ENCODE peak calls at places on chromosome 7, in ten cellular contexts. One of them, this sample, is unnamed.

GRCh38 chr7:31883761-31884164 is 186.4 kb downstream of the PDE1C start:
- DNase-seq in spleen: no peak
- DNase-seq in AG08395: peak
- DNase-seq in endodermal cell: no peak
- DNase-seq in activated T-cell treated with anti-CD3 and anti-CD28 coated beads for 48 hours: no peak
- DNase-seq in dermis blood vessel endothelial cell: peak
- DNase-seq in brain pericyte: no peak
- DNase-seq in stimulated activated CD4-positive, alpha-beta T cell treated with anti-CD3 and anti-CD28 coated beads, Interleukin-4, amount 100 ng/mL, for 48 hours: no peak
- DNase-seq in C1 segment of cervical spinal cord: peak
- DNase-seq in fibroblast of the aortic adventitia: peak
- DNase-seq in this sample: no peak

GRCh38 chr7:95596183-95597135 is at the start of gene PDK4:
- DNase-seq in spleen: peak
- DNase-seq in AG08395: peak
- DNase-seq in endodermal cell: peak
- DNase-seq in activated T-cell treated with anti-CD3 and anti-CD28 coated beads for 48 hours: no peak
- DNase-seq in dermis blood vessel endothelial cell: peak
- DNase-seq in brain pericyte: peak
- DNase-seq in stimulated activated CD4-positive, alpha-beta T cell treated with anti-CD3 and anti-CD28 coated beads, Interleukin-4, amount 100 ng/mL, for 48 hours: no peak
- DNase-seq in C1 segment of cervical spinal cord: peak
- DNase-seq in fibroblast of the aortic adventitia: peak
- DNase-seq in this sample: peak

GRCh38 chr7:49845626-49846025 is 72.2 kb downstream of the VWC2 start:
- DNase-seq in spleen: no peak
- DNase-seq in AG08395: no peak
- DNase-seq in endodermal cell: no peak
- DNase-seq in activated T-cell treated with anti-CD3 and anti-CD28 coated beads for 48 hours: no peak
- DNase-seq in dermis blood vessel endothelial cell: no peak
- DNase-seq in brain pericyte: no peak
- DNase-seq in stimulated activated CD4-positive, alpha-beta T cell treated with anti-CD3 and anti-CD28 coated beads, Interleukin-4, amount 100 ng/mL, for 48 hours: no peak
- DNase-seq in C1 segment of cervical spinal cord: no peak
- DNase-seq in fibroblast of the aortic adventitia: no peak
- DNase-seq in this sample: no peak

GRCh38 chr7:6623589-6624245 is 8.3 kb downstream of the ZNF853 start:
- DNase-seq in spleen: no peak
- DNase-seq in AG08395: no peak
- DNase-seq in endodermal cell: no peak
- DNase-seq in activated T-cell treated with anti-CD3 and anti-CD28 coated beads for 48 hours: no peak
- DNase-seq in dermis blood vessel endothelial cell: no peak
- DNase-seq in brain pericyte: no peak
- DNase-seq in stimulated activated CD4-positive, alpha-beta T cell treated with anti-CD3 and anti-CD28 coated beads, Interleukin-4, amount 100 ng/mL, for 48 hours: no peak
- DNase-seq in C1 segment of cervical spinal cord: no peak
- DNase-seq in fibroblast of the aortic adventitia: no peak
- DNase-seq in this sample: no peak

GRCh38 chr7:67364441-67365017 is 367.9 kb downstream of the TYW1 start:
- DNase-seq in spleen: no peak
- DNase-seq in AG08395: no peak
- DNase-seq in endodermal cell: peak
- DNase-seq in activated T-cell treated with anti-CD3 and anti-CD28 coated beads for 48 hours: no peak
- DNase-seq in dermis blood vessel endothelial cell: no peak
- DNase-seq in brain pericyte: no peak
- DNase-seq in stimulated activated CD4-positive, alpha-beta T cell treated with anti-CD3 and anti-CD28 coated beads, Interleukin-4, amount 100 ng/mL, for 48 hours: no peak
- DNase-seq in C1 segment of cervical spinal cord: no peak
- DNase-seq in fibroblast of the aortic adventitia: no peak
- DNase-seq in this sample: no peak

GRCh38 chr7:151060113-151060415 is 675 bp downstream of the SLC4A2 start:
- DNase-seq in spleen: no peak
- DNase-seq in AG08395: no peak
- DNase-seq in endodermal cell: peak
- DNase-seq in activated T-cell treated with anti-CD3 and anti-CD28 coated beads for 48 hours: no peak
- DNase-seq in dermis blood vessel endothelial cell: no peak
- DNase-seq in brain pericyte: no peak
- DNase-seq in stimulated activated CD4-positive, alpha-beta T cell treated with anti-CD3 and anti-CD28 coated beads, Interleukin-4, amount 100 ng/mL, for 48 hours: no peak
- DNase-seq in C1 segment of cervical spinal cord: no peak
- DNase-seq in fibroblast of the aortic adventitia: no peak
- DNase-seq in this sample: no peak

GRCh38 chr7:97120713-97121457 is 3.4 kb downstream of the SDHAF3 start:
- DNase-seq in spleen: no peak
- DNase-seq in AG08395: no peak
- DNase-seq in endodermal cell: no peak
- DNase-seq in activated T-cell treated with anti-CD3 and anti-CD28 coated beads for 48 hours: no peak
- DNase-seq in dermis blood vessel endothelial cell: no peak
- DNase-seq in brain pericyte: no peak
- DNase-seq in stimulated activated CD4-positive, alpha-beta T cell treated with anti-CD3 and anti-CD28 coated beads, Interleukin-4, amount 100 ng/mL, for 48 hours: no peak
- DNase-seq in C1 segment of cervical spinal cord: no peak
- DNase-seq in fibroblast of the aortic adventitia: no peak
- DNase-seq in this sample: no peak

GRCh38 chr7:158556721-158557440 is 30.7 kb downstream of the PTPRN2 start:
- DNase-seq in spleen: no peak
- DNase-seq in AG08395: no peak
- DNase-seq in endodermal cell: peak
- DNase-seq in activated T-cell treated with anti-CD3 and anti-CD28 coated beads for 48 hours: no peak
- DNase-seq in dermis blood vessel endothelial cell: no peak
- DNase-seq in brain pericyte: no peak
- DNase-seq in stimulated activated CD4-positive, alpha-beta T cell treated with anti-CD3 and anti-CD28 coated beads, Interleukin-4, amount 100 ng/mL, for 48 hours: no peak
- DNase-seq in C1 segment of cervical spinal cord: no peak
- DNase-seq in fibroblast of the aortic adventitia: no peak
- DNase-seq in this sample: no peak

GRCh38 chr7:123749537-123749857 is 694 bp upstream of the WASL start:
- DNase-seq in spleen: no peak
- DNase-seq in AG08395: peak
- DNase-seq in endodermal cell: no peak
- DNase-seq in activated T-cell treated with anti-CD3 and anti-CD28 coated beads for 48 hours: peak
- DNase-seq in dermis blood vessel endothelial cell: peak
- DNase-seq in brain pericyte: peak
- DNase-seq in stimulated activated CD4-positive, alpha-beta T cell treated with anti-CD3 and anti-CD28 coated beads, Interleukin-4, amount 100 ng/mL, for 48 hours: peak
- DNase-seq in C1 segment of cervical spinal cord: no peak
- DNase-seq in fibroblast of the aortic adventitia: peak
- DNase-seq in this sample: peak

GRCh38 chr7:69598081-69598486 is at the start of gene AUTS2:
- DNase-seq in spleen: peak
- DNase-seq in AG08395: peak
- DNase-seq in endodermal cell: peak
- DNase-seq in activated T-cell treated with anti-CD3 and anti-CD28 coated beads for 48 hours: peak
- DNase-seq in dermis blood vessel endothelial cell: peak
- DNase-seq in brain pericyte: peak
- DNase-seq in stimulated activated CD4-positive, alpha-beta T cell treated with anti-CD3 and anti-CD28 coated beads, Interleukin-4, amount 100 ng/mL, for 48 hours: peak
- DNase-seq in C1 segment of cervical spinal cord: peak
- DNase-seq in fibroblast of the aortic adventitia: peak
- DNase-seq in this sample: peak

GRCh38 chr7:74256446-74257408 is 2.5 kb upstream of the RFC2 start:
- DNase-seq in spleen: no peak
- DNase-seq in AG08395: peak
- DNase-seq in endodermal cell: no peak
- DNase-seq in activated T-cell treated with anti-CD3 and anti-CD28 coated beads for 48 hours: no peak
- DNase-seq in dermis blood vessel endothelial cell: peak
- DNase-seq in brain pericyte: peak
- DNase-seq in stimulated activated CD4-positive, alpha-beta T cell treated with anti-CD3 and anti-CD28 coated beads, Interleukin-4, amount 100 ng/mL, for 48 hours: no peak
- DNase-seq in C1 segment of cervical spinal cord: no peak
- DNase-seq in fibroblast of the aortic adventitia: peak
- DNase-seq in this sample: no peak

GRCh38 chr7:111138196-111138569 is 47.3 kb downstream of the LRRN3 start:
- DNase-seq in spleen: peak
- DNase-seq in AG08395: peak
- DNase-seq in endodermal cell: no peak
- DNase-seq in activated T-cell treated with anti-CD3 and anti-CD28 coated beads for 48 hours: peak
- DNase-seq in dermis blood vessel endothelial cell: peak
- DNase-seq in brain pericyte: no peak
- DNase-seq in stimulated activated CD4-positive, alpha-beta T cell treated with anti-CD3 and anti-CD28 coated beads, Interleukin-4, amount 100 ng/mL, for 48 hours: peak
- DNase-seq in C1 segment of cervical spinal cord: no peak
- DNase-seq in fibroblast of the aortic adventitia: peak
- DNase-seq in this sample: no peak

GRCh38 chr7:150979706-150980390 is 1.7 kb upstream of the KCNH2 start:
- DNase-seq in spleen: no peak
- DNase-seq in AG08395: no peak
- DNase-seq in endodermal cell: no peak
- DNase-seq in activated T-cell treated with anti-CD3 and anti-CD28 coated beads for 48 hours: no peak
- DNase-seq in dermis blood vessel endothelial cell: no peak
- DNase-seq in brain pericyte: no peak
- DNase-seq in stimulated activated CD4-positive, alpha-beta T cell treated with anti-CD3 and anti-CD28 coated beads, Interleukin-4, amount 100 ng/mL, for 48 hours: no peak
- DNase-seq in C1 segment of cervical spinal cord: no peak
- DNase-seq in fibroblast of the aortic adventitia: no peak
- DNase-seq in this sample: no peak

GRCh38 chr7:131071786-131072504 is 255.7 kb upstream of the MKLN1 start:
- DNase-seq in spleen: no peak
- DNase-seq in AG08395: no peak
- DNase-seq in endodermal cell: no peak
- DNase-seq in activated T-cell treated with anti-CD3 and anti-CD28 coated beads for 48 hours: no peak
- DNase-seq in dermis blood vessel endothelial cell: peak
- DNase-seq in brain pericyte: peak
- DNase-seq in stimulated activated CD4-positive, alpha-beta T cell treated with anti-CD3 and anti-CD28 coated beads, Interleukin-4, amount 100 ng/mL, for 48 hours: no peak
- DNase-seq in C1 segment of cervical spinal cord: no peak
- DNase-seq in fibroblast of the aortic adventitia: peak
- DNase-seq in this sample: peak

GRCh38 chr7:98014830-98015229 is 24.8 kb upstream of the OCM2 start:
- DNase-seq in spleen: no peak
- DNase-seq in AG08395: no peak
- DNase-seq in endodermal cell: no peak
- DNase-seq in activated T-cell treated with anti-CD3 and anti-CD28 coated beads for 48 hours: no peak
- DNase-seq in dermis blood vessel endothelial cell: no peak
- DNase-seq in brain pericyte: no peak
- DNase-seq in stimulated activated CD4-positive, alpha-beta T cell treated with anti-CD3 and anti-CD28 coated beads, Interleukin-4, amount 100 ng/mL, for 48 hours: no peak
- DNase-seq in C1 segment of cervical spinal cord: no peak
- DNase-seq in fibroblast of the aortic adventitia: no peak
- DNase-seq in this sample: no peak

GRCh38 chr7:42876182-42877068 is 35.4 kb downstream of the C7orf25 start:
- DNase-seq in spleen: no peak
- DNase-seq in AG08395: peak
- DNase-seq in endodermal cell: peak
- DNase-seq in activated T-cell treated with anti-CD3 and anti-CD28 coated beads for 48 hours: peak
- DNase-seq in dermis blood vessel endothelial cell: peak
- DNase-seq in brain pericyte: no peak
- DNase-seq in stimulated activated CD4-positive, alpha-beta T cell treated with anti-CD3 and anti-CD28 coated beads, Interleukin-4, amount 100 ng/mL, for 48 hours: peak
- DNase-seq in C1 segment of cervical spinal cord: no peak
- DNase-seq in fibroblast of the aortic adventitia: peak
- DNase-seq in this sample: no peak

GRCh38 chr7:48594349-48594748 is 330.0 kb upstream of the CDC14C start:
- DNase-seq in spleen: no peak
- DNase-seq in AG08395: no peak
- DNase-seq in endodermal cell: no peak
- DNase-seq in activated T-cell treated with anti-CD3 and anti-CD28 coated beads for 48 hours: no peak
- DNase-seq in dermis blood vessel endothelial cell: no peak
- DNase-seq in brain pericyte: no peak
- DNase-seq in stimulated activated CD4-positive, alpha-beta T cell treated with anti-CD3 and anti-CD28 coated beads, Interleukin-4, amount 100 ng/mL, for 48 hours: no peak
- DNase-seq in C1 segment of cervical spinal cord: no peak
- DNase-seq in fibroblast of the aortic adventitia: no peak
- DNase-seq in this sample: no peak

GRCh38 chr7:1848013-1848640 is 178.1 kb downstream of the ELFN1 start:
- DNase-seq in spleen: peak
- DNase-seq in AG08395: no peak
- DNase-seq in endodermal cell: peak
- DNase-seq in activated T-cell treated with anti-CD3 and anti-CD28 coated beads for 48 hours: no peak
- DNase-seq in dermis blood vessel endothelial cell: peak
- DNase-seq in brain pericyte: no peak
- DNase-seq in stimulated activated CD4-positive, alpha-beta T cell treated with anti-CD3 and anti-CD28 coated beads, Interleukin-4, amount 100 ng/mL, for 48 hours: no peak
- DNase-seq in C1 segment of cervical spinal cord: no peak
- DNase-seq in fibroblast of the aortic adventitia: no peak
- DNase-seq in this sample: no peak

GRCh38 chr7:121384159-121384745 is 11.9 kb downstream of the FAM3C start:
- DNase-seq in spleen: no peak
- DNase-seq in AG08395: no peak
- DNase-seq in endodermal cell: no peak
- DNase-seq in activated T-cell treated with anti-CD3 and anti-CD28 coated beads for 48 hours: no peak
- DNase-seq in dermis blood vessel endothelial cell: no peak
- DNase-seq in brain pericyte: no peak
- DNase-seq in stimulated activated CD4-positive, alpha-beta T cell treated with anti-CD3 and anti-CD28 coated beads, Interleukin-4, amount 100 ng/mL, for 48 hours: no peak
- DNase-seq in C1 segment of cervical spinal cord: no peak
- DNase-seq in fibroblast of the aortic adventitia: no peak
- DNase-seq in this sample: no peak

GRCh38 chr7:116188-116981 is 76.0 kb upstream of the FAM20C start:
- DNase-seq in spleen: no peak
- DNase-seq in AG08395: no peak
- DNase-seq in endodermal cell: no peak
- DNase-seq in activated T-cell treated with anti-CD3 and anti-CD28 coated beads for 48 hours: no peak
- DNase-seq in dermis blood vessel endothelial cell: no peak
- DNase-seq in brain pericyte: no peak
- DNase-seq in stimulated activated CD4-positive, alpha-beta T cell treated with anti-CD3 and anti-CD28 coated beads, Interleukin-4, amount 100 ng/mL, for 48 hours: no peak
- DNase-seq in C1 segment of cervical spinal cord: no peak
- DNase-seq in fibroblast of the aortic adventitia: no peak
- DNase-seq in this sample: peak

GRCh38 chr7:35729061-35729783 is 34.3 kb upstream of the HERPUD2 start:
- DNase-seq in spleen: peak
- DNase-seq in AG08395: no peak
- DNase-seq in endodermal cell: no peak
- DNase-seq in activated T-cell treated with anti-CD3 and anti-CD28 coated beads for 48 hours: no peak
- DNase-seq in dermis blood vessel endothelial cell: no peak
- DNase-seq in brain pericyte: no peak
- DNase-seq in stimulated activated CD4-positive, alpha-beta T cell treated with anti-CD3 and anti-CD28 coated beads, Interleukin-4, amount 100 ng/mL, for 48 hours: peak
- DNase-seq in C1 segment of cervical spinal cord: no peak
- DNase-seq in fibroblast of the aortic adventitia: no peak
- DNase-seq in this sample: no peak

GRCh38 chr7:157897686-157898085 is 560.9 kb downstream of the DNAJB6 start:
- DNase-seq in spleen: no peak
- DNase-seq in AG08395: no peak
- DNase-seq in endodermal cell: peak
- DNase-seq in activated T-cell treated with anti-CD3 and anti-CD28 coated beads for 48 hours: no peak
- DNase-seq in dermis blood vessel endothelial cell: no peak
- DNase-seq in brain pericyte: no peak
- DNase-seq in stimulated activated CD4-positive, alpha-beta T cell treated with anti-CD3 and anti-CD28 coated beads, Interleukin-4, amount 100 ng/mL, for 48 hours: no peak
- DNase-seq in C1 segment of cervical spinal cord: peak
- DNase-seq in fibroblast of the aortic adventitia: no peak
- DNase-seq in this sample: no peak

GRCh38 chr7:30390872-30391646 is 87.5 kb downstream of the NOD1 start:
- DNase-seq in spleen: no peak
- DNase-seq in AG08395: no peak
- DNase-seq in endodermal cell: peak
- DNase-seq in activated T-cell treated with anti-CD3 and anti-CD28 coated beads for 48 hours: no peak
- DNase-seq in dermis blood vessel endothelial cell: no peak
- DNase-seq in brain pericyte: no peak
- DNase-seq in stimulated activated CD4-positive, alpha-beta T cell treated with anti-CD3 and anti-CD28 coated beads, Interleukin-4, amount 100 ng/mL, for 48 hours: no peak
- DNase-seq in C1 segment of cervical spinal cord: no peak
- DNase-seq in fibroblast of the aortic adventitia: no peak
- DNase-seq in this sample: no peak

GRCh38 chr7:155530601-155531000 is 15.8 kb downstream of the CNPY1 start:
- DNase-seq in spleen: no peak
- DNase-seq in AG08395: no peak
- DNase-seq in endodermal cell: no peak
- DNase-seq in activated T-cell treated with anti-CD3 and anti-CD28 coated beads for 48 hours: no peak
- DNase-seq in dermis blood vessel endothelial cell: no peak
- DNase-seq in brain pericyte: no peak
- DNase-seq in stimulated activated CD4-positive, alpha-beta T cell treated with anti-CD3 and anti-CD28 coated beads, Interleukin-4, amount 100 ng/mL, for 48 hours: no peak
- DNase-seq in C1 segment of cervical spinal cord: no peak
- DNase-seq in fibroblast of the aortic adventitia: no peak
- DNase-seq in this sample: no peak

GRCh38 chr7:7434379-7434778 is 101.3 kb downstream of the COL28A1 start:
- DNase-seq in spleen: no peak
- DNase-seq in AG08395: no peak
- DNase-seq in endodermal cell: no peak
- DNase-seq in activated T-cell treated with anti-CD3 and anti-CD28 coated beads for 48 hours: no peak
- DNase-seq in dermis blood vessel endothelial cell: no peak
- DNase-seq in brain pericyte: no peak
- DNase-seq in stimulated activated CD4-positive, alpha-beta T cell treated with anti-CD3 and anti-CD28 coated beads, Interleukin-4, amount 100 ng/mL, for 48 hours: no peak
- DNase-seq in C1 segment of cervical spinal cord: no peak
- DNase-seq in fibroblast of the aortic adventitia: no peak
- DNase-seq in this sample: no peak

GRCh38 chr7:94375167-94375566 is 19.5 kb upstream of the COL1A2 start:
- DNase-seq in spleen: no peak
- DNase-seq in AG08395: peak
- DNase-seq in endodermal cell: peak
- DNase-seq in activated T-cell treated with anti-CD3 and anti-CD28 coated beads for 48 hours: no peak
- DNase-seq in dermis blood vessel endothelial cell: peak
- DNase-seq in brain pericyte: peak
- DNase-seq in stimulated activated CD4-positive, alpha-beta T cell treated with anti-CD3 and anti-CD28 coated beads, Interleukin-4, amount 100 ng/mL, for 48 hours: no peak
- DNase-seq in C1 segment of cervical spinal cord: no peak
- DNase-seq in fibroblast of the aortic adventitia: peak
- DNase-seq in this sample: peak

GRCh38 chr7:128357366-128357662 is 4.2 kb downstream of the PRRT4 start:
- DNase-seq in spleen: no peak
- DNase-seq in AG08395: no peak
- DNase-seq in endodermal cell: no peak
- DNase-seq in activated T-cell treated with anti-CD3 and anti-CD28 coated beads for 48 hours: no peak
- DNase-seq in dermis blood vessel endothelial cell: no peak
- DNase-seq in brain pericyte: no peak
- DNase-seq in stimulated activated CD4-positive, alpha-beta T cell treated with anti-CD3 and anti-CD28 coated beads, Interleukin-4, amount 100 ng/mL, for 48 hours: no peak
- DNase-seq in C1 segment of cervical spinal cord: no peak
- DNase-seq in fibroblast of the aortic adventitia: no peak
- DNase-seq in this sample: no peak

GRCh38 chr7:90879924-90880323 is 283.8 kb downstream of the CDK14 start:
- DNase-seq in spleen: no peak
- DNase-seq in AG08395: no peak
- DNase-seq in endodermal cell: peak
- DNase-seq in activated T-cell treated with anti-CD3 and anti-CD28 coated beads for 48 hours: no peak
- DNase-seq in dermis blood vessel endothelial cell: no peak
- DNase-seq in brain pericyte: no peak
- DNase-seq in stimulated activated CD4-positive, alpha-beta T cell treated with anti-CD3 and anti-CD28 coated beads, Interleukin-4, amount 100 ng/mL, for 48 hours: no peak
- DNase-seq in C1 segment of cervical spinal cord: no peak
- DNase-seq in fibroblast of the aortic adventitia: no peak
- DNase-seq in this sample: no peak